ENCODE peak calls at places on chromosome 13, in five cellular contexts. N is breast epithelium, O is left lung, B is Peyer's patch, Q is left ventricle myocardium inferior. W is an unnamed sample.

GRCh38 chr13:45370922-45371406 is 30.0 kb upstream of the TPT1 start:
- DNase-seq in O (peak; percentile 59), B (peak; percentile 79), N (peak; percentile 71), Q (peak; percentile 77), W (peak; percentile 33)

GRCh38 chr13:51998723-51999471 is 12.4 kb downstream of the ATP7B start:
- DNase-seq in N (no peak), B (no peak), Q (no peak), O (no peak), W (no peak)

GRCh38 chr13:112842343-112842856 is 126.6 kb upstream of the MCF2L start:
- DNase-seq in O (no peak), N (no peak), Q (peak; percentile 58), B (peak; percentile 40), W (no peak)

GRCh38 chr13:27920677-27921420 is 1.0 kb downstream of the PDX1 start:
- DNase-seq in N (no peak), Q (no peak), B (no peak), O (no peak), W (peak; percentile 31)

GRCh38 chr13:32548837-32549236 is 10.2 kb upstream of the N4BP2L2 start:
- DNase-seq in N (no peak), Q (no peak), B (no peak), O (no peak), W (no peak)

GRCh38 chr13:98752111-98752941 is at the start of gene SLC15A1:
- DNase-seq in O (no peak), N (no peak), Q (no peak), B (peak; percentile 74), W (peak; percentile 59)

GRCh38 chr13:96958286-96958891 is 35.9 kb downstream of the OXGR1 start:
- DNase-seq in B (no peak), O (no peak), N (no peak), Q (no peak), W (no peak)

GRCh38 chr13:23579886-23580706 is 9.9 kb downstream of the TNFRSF19 start:
- DNase-seq in B (no peak), O (no peak), Q (no peak), N (no peak), W (no peak)

GRCh38 chr13:52851153-52851962 is 2.9 kb upstream of the PCDH8 start:
- DNase-seq in N (no peak), B (no peak), Q (peak; percentile 26), O (no peak), W (peak; percentile 22)

GRCh38 chr13:30877335-30877734 is 28.7 kb upstream of the MEDAG start:
- DNase-seq in O (no peak), B (no peak), N (no peak), Q (no peak), W (no peak)

GRCh38 chr13:49585220-49586157 is at the start of gene RCBTB1:
- DNase-seq in O (peak; percentile 66), B (peak; percentile 80), N (peak; percentile 67), Q (peak; percentile 72), W (peak; percentile 88)

GRCh38 chr13:27619711-27620376 is 485 bp downstream of the LNX2 start:
- DNase-seq in Q (peak; percentile 38), B (peak; percentile 69), N (peak; percentile 54), O (peak; percentile 44), W (peak; percentile 29)

GRCh38 chr13:40115456-40115855 is 460.0 kb downstream of the COG6 start:
- DNase-seq in O (no peak), N (no peak), B (no peak), Q (no peak), W (no peak)

GRCh38 chr13:21674271-21675009 is 3.6 kb downstream of the FGF9 start:
- DNase-seq in N (no peak), O (no peak), B (no peak), Q (peak; percentile 41), W (no peak)

GRCh38 chr13:72437458-72437857 is 290.0 kb downstream of the MZT1 start:
- DNase-seq in O (no peak), B (no peak), N (no peak), Q (no peak), W (no peak)

GRCh38 chr13:23622991-23623390 is 52.8 kb downstream of the TNFRSF19 start:
- DNase-seq in O (no peak), N (no peak), Q (no peak), B (no peak), W (no peak)

GRCh38 chr13:113528101-113528797 is 37.7 kb upstream of the DCUN1D2 start:
- DNase-seq in N (peak; percentile 37), B (no peak), Q (no peak), O (no peak), W (no peak)

GRCh38 chr13:33637978-33638743 is 179.8 kb upstream of the RFC3 start:
- DNase-seq in Q (no peak), N (no peak), B (no peak), O (no peak), W (no peak)

GRCh38 chr13:80604094-80604493 is 263.2 kb upstream of the SPRY2 start:
- DNase-seq in N (no peak), Q (peak; percentile 22), B (no peak), O (no peak), W (no peak)

GRCh38 chr13:21668665-21669599 is 1.9 kb upstream of the FGF9 start:
- DNase-seq in O (peak; percentile 58), N (no peak), B (peak; percentile 67), Q (no peak), W (no peak)

GRCh38 chr13:113065406-113066141 is 40.0 kb upstream of the F7 start:
- DNase-seq in N (no peak), O (peak; percentile 67), B (no peak), Q (no peak), W (no peak)

GRCh38 chr13:91722267-91722884 is 324.0 kb downstream of the GPC5 start:
- DNase-seq in B (no peak), Q (no peak), N (no peak), O (no peak), W (no peak)

GRCh38 chr13:53201454-53202225 is 173.0 kb downstream of the OLFM4 start:
- DNase-seq in Q (peak; percentile 14), B (peak; percentile 42), O (no peak), N (no peak), W (peak; percentile 26)

GRCh38 chr13:112227031-112227430 is 149.1 kb upstream of the SPACA7 start:
- DNase-seq in O (no peak), N (no peak), B (peak; percentile 26), Q (no peak), W (no peak)

GRCh38 chr13:112145221-112146072 is 78.5 kb downstream of the SOX1 start:
- DNase-seq in O (no peak), Q (no peak), N (peak; percentile 12), B (no peak), W (no peak)

GRCh38 chr13:82698383-82698782 is 1183.9 kb downstream of the SLITRK1 start:
- DNase-seq in Q (no peak), O (no peak), N (no peak), B (no peak), W (no peak)

GRCh38 chr13:46165485-46166220 is 16.3 kb downstream of the LCP1 start:
- DNase-seq in N (no peak), O (no peak), Q (no peak), B (no peak), W (no peak)

GRCh38 chr13:87656311-87656710 is 14.9 kb upstream of the SLITRK5 start:
- DNase-seq in Q (no peak), B (no peak), N (no peak), O (no peak), W (no peak)

GRCh38 chr13:113763254-113763653 is 4.2 kb downstream of the TMEM255B start:
- DNase-seq in B (peak; percentile 28), N (no peak), O (no peak), Q (no peak), W (no peak)

GRCh38 chr13:36051082-36051481 is 80.1 kb downstream of the DCLK1 start:
- DNase-seq in O (no peak), N (no peak), B (no peak), Q (no peak), W (no peak)

GRCh38 chr13:80462567-80462966 is 121.6 kb upstream of the SPRY2 start:
- DNase-seq in O (no peak), Q (no peak), N (no peak), B (no peak), W (no peak)

GRCh38 chr13:31018511-31018910 is 86.1 kb downstream of the TEX26 start:
- DNase-seq in O (no peak), B (no peak), N (no peak), Q (no peak), W (no peak)

DNA sequence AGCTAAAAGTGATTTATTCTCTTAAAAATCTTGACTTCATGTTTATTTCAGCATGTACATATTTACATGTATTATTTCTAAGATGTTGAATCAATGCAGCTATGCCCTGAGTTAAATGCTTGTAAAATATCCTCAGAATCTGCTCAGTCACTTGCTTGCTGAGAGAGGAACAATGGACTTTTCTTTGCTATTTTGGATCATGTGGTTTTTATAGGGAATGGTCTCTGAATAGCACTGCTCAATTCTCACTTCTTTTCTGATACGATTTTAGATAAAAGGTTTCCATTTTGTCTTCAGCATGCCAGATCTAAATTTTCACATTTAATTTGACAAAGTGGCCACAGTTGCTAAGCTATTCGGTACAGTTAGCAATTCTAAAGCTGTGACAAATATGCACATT is 113.3 kb downstream of the MYO16 start:
- DNase-seq in O (no peak), N (no peak), Q (no peak), B (no peak), W (no peak)
- H3K27ac ChIP-seq in O (no peak overlapping the region), N (no peak overlapping the region), Q (no peak overlapping the region), B (no peak overlapping the region), W (no peak overlapping the region)

DNA sequence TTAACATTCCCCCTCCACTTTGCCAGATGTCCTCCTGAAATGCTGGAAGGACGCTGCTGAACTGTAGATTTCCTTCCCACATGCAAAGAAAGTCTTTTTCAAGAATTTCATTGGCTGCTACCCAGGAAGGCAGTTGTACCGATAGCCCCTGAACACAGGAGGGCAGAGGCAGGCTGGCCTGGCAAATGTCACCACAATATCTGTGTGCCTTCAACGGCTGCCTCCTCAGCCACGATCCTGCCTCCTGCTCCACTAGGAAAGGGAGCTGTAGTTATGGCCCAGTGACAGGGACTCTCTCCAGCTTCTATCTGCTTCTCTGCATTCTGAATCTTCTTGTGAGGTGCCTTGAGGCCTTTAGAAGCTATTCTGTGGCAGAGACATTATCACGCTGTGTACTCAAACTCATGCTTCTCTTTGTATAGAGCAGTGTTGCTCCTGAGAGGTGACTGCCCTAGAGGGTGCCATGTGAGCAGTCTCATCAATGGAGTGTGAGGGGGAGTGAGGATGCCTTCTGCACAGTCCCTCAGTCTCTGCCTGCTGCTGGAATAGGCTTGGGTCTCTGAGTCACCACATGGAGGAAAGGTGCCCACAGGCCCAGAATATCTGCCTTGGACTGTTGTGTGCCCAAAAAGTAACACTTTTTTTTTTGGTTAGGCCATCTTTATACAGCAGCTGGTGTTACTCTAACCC is 279.8 kb downstream of the DNAJC15 start:
- DNase-seq in Q (peak; percentile 54), B (no peak), O (peak; percentile 39), N (no peak), W (peak; percentile 63)
- TF ChIP-seq CTCF in Q (peak; percentile 72), B (no peak), O (no peak), N (peak; percentile 34), W (peak; percentile 47)

DNA sequence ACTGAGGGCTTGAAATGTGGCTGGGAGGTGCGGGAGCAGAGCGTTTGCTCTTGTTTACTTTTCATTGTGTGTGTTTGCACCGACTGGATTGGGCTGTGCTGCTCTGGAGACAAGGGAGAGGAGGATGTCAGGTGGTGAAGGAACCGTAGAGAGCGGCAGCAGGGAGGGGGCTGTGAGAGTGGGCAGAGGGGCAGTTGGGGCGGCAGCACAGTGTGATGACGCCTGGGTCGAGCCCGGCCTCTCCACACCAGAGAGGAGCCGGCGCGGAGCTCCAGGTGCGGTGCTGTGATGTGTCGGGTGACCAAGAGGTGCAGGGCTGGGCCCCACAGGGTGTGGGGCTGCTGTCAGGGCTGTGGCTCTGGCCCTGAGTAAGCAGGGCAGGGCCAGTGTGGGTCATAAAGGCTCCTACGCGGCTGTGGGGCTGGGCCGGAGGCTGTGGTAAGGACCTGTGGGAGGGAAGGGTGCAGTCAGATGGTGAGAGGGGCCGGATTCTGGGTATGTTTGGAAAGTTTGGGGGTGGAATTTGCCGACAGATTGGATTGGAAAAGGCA is 10.5 kb downstream of the NAXD start:
- DNase-seq in N (no peak), O (no peak), B (peak; percentile 82), Q (no peak), W (no peak)
- H3K4me1 ChIP-seq in N (no peaks in the 10 kb centered on the region), O (peaks cover 5% of the 10 kb centered on the region), B (peaks cover 36% of the 10 kb centered on the region), Q (peaks cover 60% of the 10 kb centered on the region), W (no peaks in the 10 kb centered on the region)

GRCh38 chr13:41609828-41610227 is 152.5 kb downstream of the RGCC start:
- DNase-seq in Q (no peak), B (no peak), O (no peak), N (no peak), W (no peak)
- H3K27ac ChIP-seq in Q (peak overlapping the region; percentile 85), B (no peak overlapping the region), O (peak overlapping the region; percentile 54), N (peak overlapping the region; percentile 84), W (peak overlapping the region; percentile 42)